ENCODE peak calls at places on chromosomes 1 and 21, in six cellular contexts. O is K562, T is Peyer's patch, L is thyroid gland, X is ovary, P is body of pancreas. K is an unnamed sample. For H3K4me1, the result is how much of the 10 kb centered on the place peaks cover.

GRCh38 chr21:34548782-34549376 is 36.9 kb upstream of the KCNE1 start:
- DNase-seq in X (no peak), O (no peak), T (no peak), P (no peak), L (no peak), K (no peak)

GRCh38 chr1:16075337-16076002 is 2.0 kb upstream of the FAM131C start:
- DNase-seq in L (peak), P (peak), T (no peak), X (peak), O (no peak), K (no peak)

GRCh38 chr1:33327587-33328325 is 6.9 kb upstream of the A3GALT2 start:
- DNase-seq in L (peak), X (peak), T (no peak), P (peak), O (no peak), K (no peak)

GRCh38 chr1:229221106-229222019 is 49.5 kb upstream of the RAB4A start:
- DNase-seq in L (peak), P (peak), X (no peak), O (no peak), T (no peak), K (no peak)

GRCh38 chr1:31765041-31765467 is 914 bp upstream of the ADGRB2 start:
- DNase-seq in P (no peak), L (peak), O (peak), X (no peak), T (no peak), K (no peak)

GRCh38 chr1:233005703-233006102 is 55.3 kb downstream of the NTPCR start:
- DNase-seq in L (no peak), O (peak), X (no peak), P (no peak), T (no peak), K (no peak)

GRCh38 chr1:248752981-248753525 is 2.5 kb downstream of the LYPD8 start:
- DNase-seq in O (no peak), L (no peak), P (no peak), X (no peak), T (no peak), K (no peak)

GRCh38 chr1:41387667-41388091 is 26.4 kb downstream of the FOXO6 start:
- DNase-seq in O (no peak), X (peak), P (peak), L (peak), T (no peak), K (no peak)

GRCh38 chr1:43563779-43564616 is 33.3 kb downstream of the PTPRF start:
- DNase-seq in X (peak), P (peak), O (no peak), L (no peak), T (no peak), K (no peak)

GRCh38 chr1:86965012-86965826 is 50.8 kb downstream of the HS2ST1 start:
- DNase-seq in L (peak), P (no peak), X (no peak), O (peak), T (no peak), K (no peak)

GRCh38 chr1:14113841-14114567 is 414.0 kb downstream of the PRDM2 start:
- DNase-seq in P (peak), L (peak), X (no peak), T (no peak), O (peak), K (no peak)

GRCh38 chr1:93448983-93449805 is 1.3 kb downstream of the FNBP1L start:
- DNase-seq in O (no peak), P (peak), L (peak), X (no peak), T (peak), K (no peak)

GRCh38 chr1:168783831-168784230 is 54.8 kb upstream of the DPT start:
- DNase-seq in T (no peak), X (peak), P (no peak), L (no peak), O (no peak), K (no peak)

GRCh38 chr1:16206547-16207317 is 5.7 kb downstream of the ARHGEF19 start:
- DNase-seq in O (peak), P (peak), T (peak), X (peak), L (peak), K (no peak)

GRCh38 chr1:30041741-30042437 is 681.5 kb downstream of the MATN1 start:
- DNase-seq in L (no peak), O (no peak), X (no peak), T (no peak), P (no peak), K (peak)

GRCh38 chr21:17931080-17931479 is 111.9 kb upstream of the C21orf91 start:
- DNase-seq in P (no peak), X (no peak), T (no peak), O (no peak), L (no peak), K (no peak)

GRCh38 chr1:181918893-181919728 is 142.4 kb downstream of the ZNF648 start:
- DNase-seq in P (no peak), T (no peak), X (no peak), L (no peak), O (no peak), K (no peak)

GRCh38 chr1:219660666-219661463 is 48.0 kb upstream of the ZC3H11B start:
- DNase-seq in L (peak), X (peak), O (peak), T (peak), P (peak), K (no peak)

GRCh38 chr1:89965203-89965900 is 29.6 kb upstream of the ZNF326 start:
- DNase-seq in L (no peak), X (no peak), P (no peak), O (no peak), T (no peak), K (no peak)

GRCh38 chr1:198184516-198184915 is 27.7 kb downstream of the NEK7 start:
- DNase-seq in X (no peak), O (no peak), L (no peak), T (no peak), P (no peak), K (no peak)

GRCh38 chr1:205225901-205226765 is 1.6 kb upstream of the TMCC2 start:
- DNase-seq in P (peak), L (peak), T (no peak), O (no peak), X (no peak), K (no peak)

GRCh38 chr1:169018751-169019150 is 87.7 kb upstream of the ATP1B1 start:
- DNase-seq in T (no peak), X (no peak), O (no peak), P (no peak), L (no peak), K (no peak)

GRCh38 chr1:160357286-160358002 is 9.4 kb upstream of the NHLH1 start:
- DNase-seq in X (no peak), L (no peak), T (no peak), O (no peak), P (no peak), K (peak)

GRCh38 chr1:185632659-185633428 is 101.3 kb upstream of the HMCN1 start:
- DNase-seq in T (no peak), O (no peak), P (no peak), X (no peak), L (no peak), K (no peak)

GRCh38 chr1:2335721-2336475 is 55.5 kb downstream of the MORN1 start:
- DNase-seq in L (no peak), T (no peak), P (no peak), X (no peak), O (no peak), K (no peak)
- TF ChIP-seq POLR2A in L (no peak), T (no peak), P (no peak), X (no peak), O (no peak), K (no peak)

DNA sequence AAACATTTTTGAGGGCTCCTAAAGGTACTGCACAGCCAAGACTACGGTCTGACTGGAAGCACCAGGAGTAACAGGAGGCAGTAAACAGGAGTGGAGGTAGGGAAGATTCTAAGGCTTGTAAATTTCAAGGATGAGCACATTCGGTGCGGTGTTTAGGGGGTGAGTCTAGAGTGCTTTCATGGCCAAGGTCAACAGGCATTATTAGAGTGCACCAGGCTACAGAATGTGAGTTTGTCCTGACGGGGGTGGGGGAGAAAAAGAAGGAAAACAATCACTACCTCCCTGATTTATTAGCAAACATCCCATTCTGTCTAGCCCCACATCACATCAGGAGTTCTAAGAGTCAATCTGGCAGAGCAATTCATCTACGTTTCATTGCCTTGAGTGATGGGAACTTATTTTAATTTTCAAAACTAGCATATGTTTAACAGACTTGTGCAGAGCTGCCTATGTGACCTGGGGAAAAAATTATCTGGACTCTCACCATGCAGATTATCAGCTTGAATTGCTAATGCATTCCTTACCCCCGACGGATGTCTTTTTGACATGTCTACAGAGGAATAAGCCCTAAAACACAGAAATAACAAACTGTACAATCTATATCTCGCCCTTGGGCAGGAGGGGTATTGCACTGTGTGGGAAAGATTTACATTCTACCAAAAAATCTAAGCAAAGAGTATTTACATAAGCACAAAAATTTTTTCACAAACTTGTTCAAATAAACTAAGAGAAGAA is 45.0 kb downstream of the APP start:
- DNase-seq in P (no peak), O (no peak), T (no peak), L (no peak), X (no peak), K (no peak)
- H3K4me1 ChIP-seq in P (half or more), O (under half), T (under half), L (half or more), X (under half), K (under half)

DNA sequence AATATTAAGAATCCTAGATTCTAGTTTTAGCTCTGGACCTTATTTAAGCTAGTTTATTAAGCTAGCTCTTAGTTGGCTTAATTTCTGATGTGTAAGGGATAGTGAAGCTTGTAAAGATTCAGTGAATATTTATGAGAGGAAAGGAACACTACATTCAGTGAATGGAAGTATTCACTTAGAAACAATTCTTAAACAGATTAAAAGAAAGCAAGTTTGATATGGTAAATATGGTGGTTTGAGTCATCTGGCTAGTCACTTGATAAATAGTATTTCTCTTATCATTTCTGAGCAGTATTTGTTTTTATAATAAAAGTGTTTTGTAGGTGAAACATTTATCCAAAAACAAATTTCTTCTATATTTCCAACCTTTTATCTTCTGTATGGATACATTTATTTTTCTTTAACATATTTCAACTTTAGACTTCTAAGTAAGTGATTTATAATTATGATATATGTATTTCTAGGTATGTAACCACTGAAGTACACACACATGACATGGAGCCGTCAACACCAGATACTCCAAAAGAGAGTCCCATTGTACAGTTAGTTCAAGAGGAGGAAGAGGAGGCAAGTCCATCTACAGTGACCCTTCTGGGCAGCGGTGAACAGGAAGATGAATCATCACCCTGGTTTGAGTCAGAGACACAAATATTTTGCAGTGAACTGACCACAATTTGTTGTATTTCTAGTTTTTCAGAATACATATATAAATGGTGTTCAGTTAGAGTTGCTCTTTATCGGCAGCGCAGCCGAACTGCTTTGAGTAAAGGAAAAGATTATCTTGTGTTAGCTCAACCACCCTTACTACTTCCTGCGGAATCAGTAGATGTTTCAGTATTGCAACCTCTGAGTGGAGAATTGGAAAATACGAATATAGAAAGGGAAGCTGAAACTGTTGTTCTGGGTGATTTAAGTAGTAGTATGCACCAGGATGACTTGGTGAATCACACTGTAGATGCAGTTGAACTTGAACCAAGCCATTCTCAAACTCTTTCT is 55.6 kb downstream of the SUCO start:
- DNase-seq in T (no peak), P (no peak), L (no peak), X (no peak), O (peak), K (no peak)
- TF ChIP-seq POLR2A in T (no peak), P (no peak), L (no peak), X (no peak), O (no peak), K (no peak)

GRCh38 chr1:119551218-119551617 is 44.2 kb downstream of the HSD3B1 start:
- DNase-seq in P (no peak), X (no peak), T (no peak), L (no peak), O (no peak), K (no peak)
- H3K4me1 ChIP-seq in P (under half), X (under half), T (under half), L (under half), O (under half), K (under half)

DNA sequence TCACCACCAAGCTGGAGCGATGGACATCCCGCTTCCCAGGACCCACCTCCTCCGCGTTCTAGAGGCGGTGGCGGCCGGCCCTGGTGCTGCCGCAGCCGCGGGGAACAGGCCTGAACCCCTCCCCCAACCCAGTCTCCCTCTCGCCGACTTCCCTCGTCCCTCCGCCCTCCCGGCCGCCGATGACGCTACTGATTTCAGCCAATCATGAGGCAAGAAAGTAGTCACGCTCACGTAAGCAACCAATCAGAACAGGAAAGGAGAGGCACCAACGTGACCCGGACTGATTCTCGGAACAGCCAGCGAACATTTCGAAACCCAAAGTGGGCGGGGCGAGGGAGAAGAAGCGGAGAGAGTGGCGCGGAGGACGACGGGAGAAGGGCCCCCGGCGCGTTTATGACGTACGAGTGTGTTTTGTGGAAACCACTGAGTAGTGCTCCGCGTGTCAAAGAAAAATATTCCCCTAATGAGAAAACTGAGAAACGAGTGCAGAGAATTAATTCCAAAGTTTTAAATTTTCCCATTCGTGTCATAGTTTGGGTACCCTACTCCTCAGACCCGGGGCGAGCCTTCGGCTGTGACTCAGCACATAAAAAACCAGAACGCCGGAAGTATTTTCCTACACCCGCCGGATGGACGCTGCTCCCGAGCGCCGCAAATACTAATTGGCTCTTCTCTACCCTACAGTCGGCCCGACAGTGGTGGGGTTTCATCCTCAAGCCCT is at the start of gene NRDC:
- DNase-seq in O (peak), X (peak), L (peak), T (peak), P (peak), K (peak)
- TF ChIP-seq POLR2A in O (peak), X (peak), L (peak), T (peak), P (peak), K (no peak)

GRCh38 chr1:110962892-110963665 is 643 bp downstream of the LRIF1 start:
- DNase-seq in L (peak), T (peak), X (peak), P (peak), O (peak), K (no peak)

GRCh38 chr1:110961902-110962301 is 1.8 kb downstream of the LRIF1 start:
- DNase-seq in P (no peak), L (no peak), X (no peak), T (no peak), O (no peak), K (no peak)

GRCh38 chr1:110964400-110964903 is 730 bp upstream of the LRIF1 start:
- DNase-seq in O (no peak), X (no peak), L (no peak), P (no peak), T (no peak), K (no peak)

GRCh38 chr1:110963666-110964399 is at the start of gene LRIF1:
- DNase-seq in X (peak), P (peak), O (peak), T (peak), L (peak), K (no peak)

GRCh38 chr1:110967256-110967655 is 3.5 kb upstream of the LRIF1 start:
- DNase-seq in X (no peak), O (no peak), P (no peak), T (no peak), L (no peak), K (no peak)
- H3K4me1 ChIP-seq in X (under half), O (under half), P (under half), T (under half), L (under half), K (under half)

DNA sequence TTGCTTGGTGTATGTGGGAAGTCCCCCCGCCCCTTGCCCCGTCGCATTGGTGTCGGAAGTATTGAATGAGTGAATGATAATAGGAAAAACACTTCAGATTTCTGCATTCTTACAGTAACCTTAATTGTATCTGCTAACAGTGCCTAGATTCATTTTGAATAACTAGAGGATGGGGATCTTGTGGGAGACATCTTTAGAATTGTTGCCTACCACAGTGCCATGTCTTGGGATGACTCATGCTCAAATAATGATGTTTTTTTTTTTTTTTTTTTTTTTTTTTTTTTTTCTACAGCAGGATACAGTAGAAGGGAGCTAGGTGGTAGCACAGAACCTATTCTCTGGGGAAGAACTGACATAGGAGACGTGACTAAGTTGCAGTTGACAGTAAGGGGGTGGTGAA is 237.9 kb downstream of the USP25 start:
- DNase-seq in T (no peak), O (no peak), P (no peak), X (no peak), L (no peak), K (no peak)
- TF ChIP-seq POLR2A in T (no peak), O (no peak), P (no peak), X (no peak), L (no peak), K (no peak)

DNA sequence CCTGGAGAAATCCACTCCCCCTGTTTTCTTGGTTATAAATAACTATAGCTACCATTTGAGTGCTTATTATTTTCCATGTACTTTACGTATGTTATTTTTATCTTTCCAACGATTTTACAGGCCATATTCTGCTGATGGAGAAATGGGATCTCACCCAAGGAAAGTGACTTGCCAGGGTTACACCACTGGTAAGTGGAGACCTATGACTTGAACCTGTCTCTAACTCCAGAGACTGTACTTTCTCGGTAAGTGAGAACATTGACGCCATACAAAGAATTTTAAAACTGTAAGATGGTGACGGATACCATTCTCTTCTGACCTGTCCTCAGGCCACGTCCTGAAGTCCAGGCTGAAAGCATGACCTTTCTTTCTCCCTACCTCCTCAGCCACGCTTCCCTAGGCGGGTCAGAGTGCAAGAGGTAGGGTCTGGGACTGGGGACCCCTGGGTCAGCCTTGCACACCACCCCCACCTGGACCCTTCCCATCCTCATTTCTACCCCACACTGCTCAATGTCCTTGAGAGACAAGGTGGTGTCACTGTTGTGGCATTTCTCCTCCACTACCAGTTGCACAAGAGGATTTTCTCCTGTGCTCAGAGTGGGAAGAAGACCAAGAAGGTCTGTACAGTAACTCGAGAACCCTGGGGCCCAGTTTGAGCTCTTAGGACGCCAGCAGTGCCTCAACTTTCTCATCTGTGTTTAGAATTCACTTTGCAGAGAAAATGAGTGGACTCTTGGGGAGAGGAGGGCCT is 49.2 kb upstream of the CD34 start:
- DNase-seq in O (no peak), L (no peak), T (no peak), P (no peak), X (no peak), K (no peak)
- H3K4me1 ChIP-seq in O (under half), L (under half), T (under half), P (under half), X (under half), K (half or more)

K was measured in vagina.